ENCODE peak calls at places on chromosomes 7 and 10, in six cellular contexts. Q, X, G, N, K and S are unnamed samples.

GRCh38 chr10:132861884-132862461 is 76.0 kb upstream of the NKX6-2 start:
- DNase-seq in Q (no peak), N (no peak), X (no peak), K (no peak), G (no peak), S (no peak)

GRCh38 chr10:76382381-76382851 is 951.0 kb downstream of the LRMDA start:
- DNase-seq in X (peak), Q (peak), G (no peak), K (peak), N (peak), S (no peak)

GRCh38 chr7:130379019-130379418 is 1.3 kb upstream of the CPA1 start:
- DNase-seq in X (no peak), N (no peak), Q (no peak), K (no peak), G (no peak), S (no peak)

GRCh38 chr7:129882531-129882930 is 70.2 kb downstream of the UBE2H start:
- DNase-seq in G (no peak), X (peak), K (peak), N (no peak), Q (peak), S (no peak)

GRCh38 chr10:43045631-43046287 is 31.1 kb upstream of the RET start:
- DNase-seq in X (no peak), K (no peak), N (no peak), G (no peak), Q (no peak), S (no peak)

GRCh38 chr7:81500631-81501030 is 269.2 kb downstream of the HGF start:
- DNase-seq in K (no peak), X (no peak), G (no peak), N (no peak), Q (no peak), S (no peak)

GRCh38 chr7:27145167-27145883 is 1.8 kb upstream of the HOXA5 start:
- DNase-seq in N (no peak), G (no peak), X (no peak), Q (no peak), K (no peak), S (no peak)

GRCh38 chr10:102157224-102157623 is 5.0 kb downstream of the NOLC1 start:
- DNase-seq in X (no peak), Q (no peak), N (no peak), K (no peak), G (no peak), S (no peak)

GRCh38 chr10:1116696-1117254 is 60.6 kb downstream of the WDR37 start:
- DNase-seq in G (no peak), K (no peak), X (no peak), N (no peak), Q (no peak), S (no peak)

GRCh38 chr7:117402109-117402508 is 25.2 kb downstream of the ASZ1 start:
- DNase-seq in X (no peak), K (peak), Q (peak), G (no peak), N (no peak), S (no peak)

GRCh38 chr7:98456851-98457250 is 56.0 kb upstream of the BAIAP2L1 start:
- DNase-seq in G (no peak), K (no peak), X (no peak), N (no peak), Q (no peak), S (no peak)

GRCh38 chr10:75662715-75663114 is 231.3 kb downstream of the LRMDA start:
- DNase-seq in K (no peak), G (no peak), Q (no peak), X (no peak), N (peak), S (no peak)

GRCh38 chr7:79453558-79454324 is at the start of gene MAGI2:
- DNase-seq in Q (peak), N (peak), K (peak), G (no peak), X (peak), S (no peak)

GRCh38 chr7:30727061-30727945 is 24.6 kb upstream of the INMT start:
- DNase-seq in X (peak), K (peak), Q (peak), G (no peak), N (no peak), S (no peak)

GRCh38 chr7:140003913-140004382 is 58.8 kb downstream of the PARP12 start:
- DNase-seq in G (peak), X (peak), N (no peak), K (peak), Q (peak), S (peak)

GRCh38 chr10:116216676-116217075 is 56.3 kb downstream of the GFRA1 start:
- DNase-seq in G (no peak), X (no peak), Q (no peak), K (no peak), N (no peak), S (no peak)